ENCODE peak calls at places on chromosomes 7 and 10, in four cellular contexts. X is activated CD4-positive, alpha-beta T cell treated with anti-CD3 and anti-CD28 coated beads, Interleukin-2, amount 50 U/mL, for 1 hour; K is kidney glomerular epithelial cell; H is stomach. D is an unnamed sample.
A peak's percentile ranks its signal among the peaks of the same experiment; 100 is the strongest.

GRCh38 chr7:87231243-87231642 is 11.7 kb upstream of the TMEM243 start:
- DNase-seq in X (no peak), K (no peak), H (peak; percentile 84), D (no peak)

GRCh38 chr10:8049151-8049873 is 5.2 kb upstream of the GATA3 start:
- DNase-seq in X (no peak), K (no peak), H (no peak), D (no peak)

GRCh38 chr7:127976056-127976455 is 55.2 kb downstream of the LRRC4 start:
- DNase-seq in X (no peak), K (no peak), H (peak; percentile 75), D (peak; percentile 16)

GRCh38 chr10:103545771-103546281 is 52.3 kb downstream of the NEURL1 start:
- DNase-seq in X (no peak), K (no peak), H (peak; percentile 36), D (peak; percentile 56)

GRCh38 chr10:77400041-77400440 is 237.6 kb downstream of the KCNMA1 start:
- DNase-seq in X (no peak), K (no peak), H (no peak), D (no peak)

GRCh38 chr7:31882187-31882586 is 188.0 kb downstream of the PDE1C start:
- DNase-seq in X (no peak), K (no peak), H (no peak), D (no peak)

GRCh38 chr7:99267530-99268360 is 4.9 kb upstream of the MYH16 start:
- DNase-seq in X (no peak), K (peak; percentile 68), H (peak; percentile 71), D (no peak)

GRCh38 chr7:150848561-150849115 is 3.7 kb upstream of the AOC1 start:
- DNase-seq in X (no peak), K (no peak), H (no peak), D (no peak)

GRCh38 chr7:85655252-85655651 is 468.4 kb upstream of the SEMA3D start:
- DNase-seq in X (no peak), K (no peak), H (no peak), D (no peak)

GRCh38 chr10:72740526-72740925 is 48.6 kb downstream of the MCU start:
- DNase-seq in X (no peak), K (peak; percentile 35), H (peak; percentile 60), D (no peak)

GRCh38 chr10:13349776-13350274 is 1.7 kb upstream of the SEPHS1 start:
- DNase-seq in X (peak; percentile 6), K (peak; percentile 11), H (peak; percentile 37), D (peak; percentile 78)

GRCh38 chr7:13627455-13627854 is 362.0 kb downstream of the ETV1 start:
- DNase-seq in X (no peak), K (no peak), H (no peak), D (no peak)

GRCh38 chr10:46030091-46030937 is at the start of gene NCOA4:
- DNase-seq in X (peak; percentile 97), K (peak; percentile 99), H (peak; percentile 99), D (peak; percentile 98)

GRCh38 chr10:48252354-48252650 is 22.2 kb downstream of the FRMPD2 start:
- DNase-seq in X (no peak), K (no peak), H (no peak), D (no peak)

GRCh38 chr7:17651926-17652385 is 288.3 kb downstream of the SNX13 start:
- DNase-seq in X (no peak), K (peak; percentile 42), H (no peak), D (no peak)

GRCh38 chr7:104124893-104125292 is 82.9 kb downstream of the ORC5 start:
- DNase-seq in X (no peak), K (no peak), H (no peak), D (no peak)

GRCh38 chr7:148987010-148987750 is 41.1 kb downstream of the PDIA4 start:
- DNase-seq in X (peak; percentile 70), K (peak; percentile 91), H (peak; percentile 83), D (peak; percentile 91)

GRCh38 chr10:49595713-49596492 is 14.2 kb upstream of the SLC18A3 start:
- DNase-seq in X (no peak), K (no peak), H (no peak), D (no peak)

GRCh38 chr10:3008518-3009195 is 58.7 kb upstream of the PFKP start:
- DNase-seq in X (no peak), K (no peak), H (no peak), D (no peak)

GRCh38 chr7:30549933-30550493 is 44.7 kb upstream of the GARS1 start:
- DNase-seq in X (no peak), K (no peak), H (no peak), D (no peak)

GRCh38 chr10:11793762-11794479 is 29.2 kb upstream of the PROSER2 start:
- DNase-seq in X (no peak), K (peak; percentile 97), H (no peak), D (no peak)

GRCh38 chr10:97422921-97423420 is 3.0 kb upstream of the PGAM1 start:
- DNase-seq in X (no peak), K (peak; percentile 72), H (no peak), D (no peak)

GRCh38 chr7:44158873-44159631 is 17.9 kb upstream of the MYL7 start:
- DNase-seq in X (no peak), K (no peak), H (no peak), D (no peak)

GRCh38 chr10:29826801-29827200 is 192.0 kb upstream of the SVIL start:
- DNase-seq in X (no peak), K (no peak), H (no peak), D (no peak)

GRCh38 chr10:93417264-93417663 is 64.9 kb downstream of the MYOF start:
- DNase-seq in X (no peak), K (no peak), H (no peak), D (no peak)

GRCh38 chr7:30925117-30925516 is 13.5 kb downstream of the AQP1 start:
- DNase-seq in X (no peak), K (no peak), H (peak; percentile 16), D (no peak)

GRCh38 chr7:46603780-46604725 is 683.0 kb upstream of the IGFBP3 start:
- DNase-seq in X (no peak), K (no peak), H (peak; percentile 89), D (peak; percentile 85)

GRCh38 chr7:130432886-130433285 is 7.9 kb downstream of the CEP41 start:
- DNase-seq in X (no peak), K (peak; percentile 29), H (no peak), D (no peak)

GRCh38 chr10:130339091-130339490 is 202.9 kb downstream of the GLRX3 start:
- DNase-seq in X (no peak), K (no peak), H (no peak), D (no peak)

GRCh38 chr7:7816084-7816483 is 97.7 kb upstream of the RPA3 start:
- DNase-seq in X (no peak), K (no peak), H (no peak), D (no peak)

GRCh38 chr7:129453510-129454248 is 19.4 kb downstream of the STRIP2 start:
- DNase-seq in X (no peak), K (no peak), H (no peak), D (no peak)

GRCh38 chr10:92418221-92418620 is 127.3 kb downstream of the MARCHF5 start:
- DNase-seq in X (no peak), K (no peak), H (no peak), D (no peak)

D was measured in left colon.